ENCODE peak calls at places on chromosomes 7 and 10, in seven cellular contexts. Z is right lobe of liver; M is brain pericyte; O is fibroblast of pulmonary artery; N is fibroblast of the conjunctiva; U is Peyer's patch; G is naive thymus-derived CD8-positive, alpha-beta T cell. I is an unnamed sample.

GRCh38 chr7:101817031-101817929 is at the start of gene CUX1:
- DNase-seq in Z (peak), M (no peak), O (no peak), N (no peak), U (no peak), G (peak), I (no peak)

GRCh38 chr7:21063106-21063505 is 276.4 kb upstream of the SP8 start:
- DNase-seq in Z (no peak), M (no peak), O (no peak), N (no peak), U (no peak), G (no peak), I (no peak)

GRCh38 chr10:130234171-130234965 is 98.2 kb downstream of the GLRX3 start:
- DNase-seq in Z (no peak), M (no peak), O (no peak), N (no peak), U (no peak), G (no peak), I (no peak)

GRCh38 chr10:86586516-86586915 is 64.9 kb upstream of the WAPL start:
- DNase-seq in Z (no peak), M (no peak), O (no peak), N (no peak), U (no peak), G (no peak), I (no peak)

GRCh38 chr7:192035-192649 is at the start of gene FAM20C:
- DNase-seq in Z (peak), M (peak), O (peak), N (peak), U (peak), G (peak), I (peak)

GRCh38 chr10:63466168-63466935 is 575 bp upstream of the JMJD1C start:
- DNase-seq in Z (peak), M (peak), O (peak), N (no peak), U (peak), G (no peak), I (peak)

GRCh38 chr10:27819781-27820531 is 74.3 kb upstream of the MKX start:
- DNase-seq in Z (no peak), M (no peak), O (peak), N (no peak), U (no peak), G (no peak), I (no peak)

GRCh38 chr10:79029478-79030390 is 39.0 kb upstream of the ZMIZ1 start:
- DNase-seq in Z (peak), M (no peak), O (no peak), N (no peak), U (no peak), G (no peak), I (no peak)

GRCh38 chr7:45980973-45981372 is 59.9 kb upstream of the IGFBP3 start:
- DNase-seq in Z (no peak), M (no peak), O (no peak), N (no peak), U (no peak), G (no peak), I (no peak)

GRCh38 chr7:44081266-44081748 is 1.0 kb downstream of the POLM start:
- DNase-seq in Z (no peak), M (no peak), O (no peak), N (no peak), U (no peak), G (peak), I (no peak)

GRCh38 chr7:4103352-4104091 is 578.6 kb upstream of the FOXK1 start:
- DNase-seq in Z (no peak), M (no peak), O (peak), N (no peak), U (no peak), G (no peak), I (no peak)

GRCh38 chr7:30984359-30985107 is 20.8 kb downstream of the GHRHR start:
- DNase-seq in Z (no peak), M (no peak), O (peak), N (peak), U (no peak), G (no peak), I (no peak)

GRCh38 chr7:93453264-93453663 is 121.3 kb downstream of the CALCR start:
- DNase-seq in Z (no peak), M (no peak), O (no peak), N (no peak), U (no peak), G (no peak), I (no peak)

GRCh38 chr7:13563676-13564075 is 425.8 kb downstream of the ETV1 start:
- DNase-seq in Z (no peak), M (no peak), O (no peak), N (no peak), U (no peak), G (no peak), I (no peak)

GRCh38 chr10:49152037-49152436 is 18.2 kb upstream of the FAM170B start:
- DNase-seq in Z (no peak), M (no peak), O (no peak), N (no peak), U (no peak), G (no peak), I (no peak)

I was measured in omental fat pad.